ENCODE peak calls at places on chromosomes 6 and 20, in four cellular contexts. V, T, L and A are unnamed samples.

GRCh38 chr6:134821397-134821796 is 128.5 kb downstream of the ALDH8A1 start:
- DNase-seq in T (no peak), V (no peak), L (no peak), A (no peak)

GRCh38 chr6:6466967-6467761 is 121.4 kb upstream of the LY86 start:
- DNase-seq in L (peak; percentile 76), V (no peak), T (no peak), A (no peak)

GRCh38 chr6:154039231-154039842 is at the start of gene OPRM1:
- DNase-seq in L (no peak), V (peak; percentile 0), T (peak; percentile 93), A (peak; percentile 89)

GRCh38 chr6:157312733-157313132 is 10.6 kb downstream of the TMEM242 start:
- DNase-seq in T (no peak), L (no peak), V (no peak), A (no peak)

GRCh38 chr6:43138267-43138666 is 32.8 kb upstream of the SRF start:
- DNase-seq in T (no peak), V (no peak), L (no peak), A (no peak)

GRCh38 chr20:7500362-7500761 is 439.9 kb downstream of the HAO1 start:
- DNase-seq in L (no peak), V (no peak), T (no peak), A (no peak)

GRCh38 chr6:19297880-19298279 is 539.3 kb upstream of the ID4 start:
- DNase-seq in L (no peak), T (peak; percentile 15), V (no peak), A (no peak)

GRCh38 chr20:52090036-52090435 is 101.5 kb downstream of the ZFP64 start:
- DNase-seq in T (no peak), L (no peak), V (no peak), A (no peak)

GRCh38 chr6:156334961-156335360 is 442.2 kb upstream of the ARID1B start:
- DNase-seq in L (no peak), T (no peak), V (no peak), A (no peak)

GRCh38 chr6:147063469-147064031 is 140.7 kb upstream of the STXBP5 start:
- DNase-seq in T (no peak), V (peak; percentile 27), L (peak; percentile 77), A (no peak)

GRCh38 chr20:44959896-44960852 is at the start of gene TOMM34:
- DNase-seq in T (peak; percentile 95), V (peak; percentile 73), L (peak; percentile 97), A (peak; percentile 94)

GRCh38 chr20:58907481-58908137 is 55.1 kb downstream of the GNAS start:
- DNase-seq in L (peak; percentile 29), T (no peak), V (peak; percentile 95), A (peak; percentile 49)

GRCh38 chr20:4633379-4633778 is 88.3 kb upstream of the PRND start:
- DNase-seq in T (no peak), L (no peak), V (no peak), A (no peak)

GRCh38 chr20:47354388-47354709 is 2.1 kb downstream of the ZMYND8 start:
- DNase-seq in L (no peak), T (no peak), V (no peak), A (no peak)

GRCh38 chr6:41599015-41599835 is 39.0 kb upstream of the MDFI start:
- DNase-seq in T (no peak), L (no peak), V (no peak), A (no peak)

GRCh38 chr20:20946122-20946759 is 159.9 kb downstream of the LINC00237 start:
- DNase-seq in T (no peak), V (no peak), L (no peak), A (no peak)

GRCh38 chr20:18712877-18713276 is 100.7 kb upstream of the SCP2D1 start:
- DNase-seq in V (no peak), T (peak; percentile 69), L (no peak), A (no peak)

GRCh38 chr6:119862719-119863118 is 513.2 kb upstream of the MAN1A1 start:
- DNase-seq in L (no peak), T (no peak), V (no peak), A (no peak)

GRCh38 chr6:97437087-97437486 is 154.1 kb upstream of the MMS22L start:
- DNase-seq in V (peak; percentile 2), L (peak; percentile 46), T (no peak), A (no peak)

GRCh38 chr20:58714923-58715708 is 22.5 kb downstream of the NPEPL1 start:
- DNase-seq in T (no peak), V (no peak), L (no peak), A (peak; percentile 3)

GRCh38 chr20:60837386-60837785 is 414.7 kb upstream of the CDH4 start:
- DNase-seq in L (no peak), T (no peak), V (no peak), A (no peak)

GRCh38 chr6:166499350-166500163 is 86.9 kb downstream of the RAMACL start:
- DNase-seq in V (no peak), L (no peak), T (no peak), A (no peak)

GRCh38 chr6:14123331-14124105 is 5.9 kb downstream of the CD83 start:
- DNase-seq in V (no peak), T (no peak), L (no peak), A (no peak)

GRCh38 chr6:14876778-14877613 is 368.9 kb upstream of the JARID2 start:
- DNase-seq in L (peak; percentile 79), V (peak; percentile 89), T (no peak), A (no peak)

GRCh38 chr6:165451845-165452244 is 142.4 kb upstream of the C6orf118 start:
- DNase-seq in T (no peak), V (no peak), L (no peak), A (no peak)

GRCh38 chr20:8129211-8129986 is 2.7 kb upstream of the PLCB1 start:
- DNase-seq in T (no peak), L (no peak), V (no peak), A (no peak)

GRCh38 chr6:16064687-16065086 is 64.2 kb upstream of the MYLIP start:
- DNase-seq in V (no peak), T (no peak), L (no peak), A (peak; percentile 4)

GRCh38 chr6:4848382-4849068 is 72.3 kb downstream of the CDYL start:
- DNase-seq in V (no peak), T (peak; percentile 54), L (peak; percentile 55), A (peak; percentile 23)
- TF ChIP-seq CTCF in V (peak; percentile 29), T (no peak), L (peak; percentile 77), A (no peak)

GRCh38 chr6:145453376-145453775 is 281.9 kb downstream of the EPM2A start:
- DNase-seq in T (no peak), V (no peak), L (no peak), A (no peak)
- TF ChIP-seq CTCF in T (peak; percentile 18), V (no peak), L (peak; percentile 18), A (peak; percentile 79)

GRCh38 chr6:10875026-10875425 is 6.8 kb downstream of the GCM2 start:
- DNase-seq in T (no peak), V (no peak), L (no peak), A (no peak)

GRCh38 chr6:10874207-10874606 is 7.6 kb downstream of the GCM2 start:
- DNase-seq in L (no peak), V (no peak), T (no peak), A (no peak)

GRCh38 chr6:10877012-10877411 is 4.8 kb downstream of the GCM2 start:
- DNase-seq in L (no peak), T (no peak), V (no peak), A (no peak)

GRCh38 chr6:10873374-10873773 is 8.5 kb downstream of the GCM2 start:
- DNase-seq in T (no peak), V (no peak), L (peak; percentile 86), A (no peak)
- TF ChIP-seq CTCF in T (no peak), V (no peak), L (no peak), A (no peak)

GRCh38 chr6:161351855-161352254 is 78.0 kb upstream of the AGPAT4 start:
- DNase-seq in T (no peak), L (no peak), V (no peak), A (no peak)
- TF ChIP-seq CTCF in T (no peak), L (no peak), V (no peak), A (no peak)

GRCh38 chr6:122180132-122180531 is 219.3 kb upstream of the HSF2 start:
- DNase-seq in L (no peak), T (no peak), V (no peak), A (no peak)
- TF ChIP-seq CTCF in L (no peak), T (no peak), V (peak; percentile 29), A (no peak)

DNA sequence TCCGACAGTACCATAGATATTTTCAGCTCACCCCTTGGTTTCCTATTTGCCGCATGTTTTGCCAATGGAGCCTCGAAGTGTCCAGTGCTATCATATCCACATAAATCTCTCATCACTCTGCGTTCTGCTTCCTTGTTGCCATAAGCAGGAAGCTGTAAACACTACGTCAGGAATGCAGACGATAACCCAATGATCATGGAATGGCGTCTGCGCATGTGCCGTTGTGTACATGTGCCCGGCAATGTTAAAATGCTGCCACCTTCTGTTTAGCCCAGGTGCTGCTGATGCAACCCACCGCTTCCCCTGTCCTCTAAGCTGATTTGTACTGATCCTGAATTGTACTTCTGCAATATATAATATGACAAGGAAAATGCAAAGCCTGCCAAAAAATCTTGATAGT is 607.5 kb downstream of the HDGFL1 start:
- DNase-seq in L (no peak), V (peak; percentile 37), T (peak; percentile 15), A (no peak)
- TF ChIP-seq CTCF in L (peak; percentile 10), V (peak; percentile 36), T (peak; percentile 17), A (no peak)

GRCh38 chr20:57582029-57582378 is 21.1 kb downstream of the PCK1 start:
- DNase-seq in T (no peak), V (no peak), L (no peak), A (no peak)

GRCh38 chr20:57583289-57584257 is 22.7 kb downstream of the PCK1 start:
- DNase-seq in T (no peak), V (no peak), L (no peak), A (no peak)

GRCh38 chr20:57580478-57581201 is 19.7 kb downstream of the PCK1 start:
- DNase-seq in V (no peak), L (no peak), T (no peak), A (no peak)

GRCh38 chr20:57581202-57582028 is 20.5 kb downstream of the PCK1 start:
- DNase-seq in V (no peak), L (no peak), T (no peak), A (no peak)

DNA sequence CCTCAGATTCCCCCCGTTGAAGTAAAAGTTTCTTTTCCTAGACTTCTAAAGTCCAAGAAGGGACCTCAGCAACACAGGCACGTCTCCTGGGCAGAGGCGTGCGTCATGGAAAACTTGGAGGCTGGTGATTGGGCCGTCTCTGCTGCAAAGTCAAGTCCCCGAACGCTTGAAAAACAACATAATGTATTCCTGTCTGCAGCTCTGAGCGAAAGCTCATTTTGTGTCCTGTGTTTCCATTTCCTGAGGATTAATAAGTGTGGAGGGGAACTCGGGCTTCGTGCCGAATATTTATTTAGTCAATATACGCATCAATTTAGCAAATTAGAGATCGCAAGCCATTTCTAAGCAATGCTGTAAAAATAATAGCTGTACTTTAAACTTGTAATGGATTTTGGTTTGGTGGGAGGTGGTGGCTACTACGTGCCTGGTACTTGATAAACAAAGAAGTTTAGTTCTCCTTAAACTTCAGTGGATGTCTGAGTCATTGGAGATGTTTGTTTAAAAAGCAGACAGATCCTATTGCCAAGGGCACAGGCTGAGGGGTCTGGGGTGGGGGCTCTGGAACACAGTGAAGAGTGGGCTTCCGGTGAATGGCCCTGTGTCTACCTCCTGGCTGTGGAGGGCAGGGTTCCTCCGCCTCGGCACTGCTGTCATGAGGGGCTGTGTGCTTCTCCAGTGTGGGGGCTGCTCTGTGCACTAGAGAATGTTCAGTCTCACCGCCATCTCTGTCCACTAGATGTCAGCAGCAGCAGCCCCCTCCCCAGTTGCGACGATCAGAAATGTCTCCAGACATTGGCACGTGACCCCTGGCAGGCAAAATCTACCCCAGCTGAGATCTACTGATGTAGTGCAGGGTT is 21.8 kb downstream of the PCK1 start:
- DNase-seq in T (peak; percentile 52), L (peak; percentile 61), V (no peak), A (peak; percentile 52)
- TF ChIP-seq CTCF in T (peak; percentile 36), L (peak; percentile 80), V (peak; percentile 52), A (peak; percentile 52)